ENCODE peak calls at places on chromosomes 6 and 20, in nine cellular contexts. J, Y, B, O, K, H, Q, E and C are unnamed samples.

GRCh38 chr20:62269871-62270270 is 31.6 kb downstream of the OSBPL2 start:
- DNase-seq in O (no peak), B (no peak), K (no peak), E (no peak), Q (no peak), H (no peak), J (no peak), Y (no peak), C (no peak)

GRCh38 chr20:44552039-44552438 is 30.2 kb upstream of the SERINC3 start:
- DNase-seq in E (no peak), Y (no peak), O (no peak), K (no peak), H (no peak), B (no peak), J (no peak), Q (no peak), C (no peak)

GRCh38 chr6:16264785-16265184 is 26.4 kb downstream of the GMPR start:
- DNase-seq in K (no peak), B (no peak), Q (no peak), E (no peak), Y (no peak), H (no peak), O (no peak), J (no peak), C (no peak)

GRCh38 chr6:168116975-168117899 is 38.2 kb upstream of the FRMD1 start:
- DNase-seq in K (no peak), B (no peak), H (no peak), Q (no peak), E (no peak), Y (no peak), O (peak), J (no peak), C (no peak)

GRCh38 chr20:25195962-25196700 is 619 bp downstream of the ENTPD6 start:
- DNase-seq in K (peak), O (no peak), H (peak), J (peak), B (no peak), E (peak), Q (peak), Y (peak), C (peak)

GRCh38 chr6:53984163-53984562 is 127.1 kb upstream of the MLIP start:
- DNase-seq in Q (no peak), B (peak), O (no peak), E (peak), Y (peak), J (peak), K (peak), H (no peak), C (peak)

GRCh38 chr20:42887281-42887680 is 302.4 kb downstream of the PTPRT start:
- DNase-seq in B (no peak), Y (no peak), K (no peak), O (no peak), H (no peak), Q (no peak), E (no peak), J (no peak), C (no peak)

GRCh38 chr6:91860951-91861350 is 1274.1 kb upstream of the MAP3K7 start:
- DNase-seq in H (no peak), Y (peak), J (peak), B (no peak), K (no peak), E (no peak), Q (no peak), O (no peak), C (peak)

GRCh38 chr6:121666809-121667208 is 231.4 kb downstream of the GJA1 start:
- DNase-seq in O (no peak), E (peak), K (peak), Q (no peak), J (peak), Y (peak), H (no peak), B (peak), C (peak)

GRCh38 chr6:1945235-1945832 is 300.1 kb downstream of the GMDS start:
- DNase-seq in O (no peak), H (no peak), Y (no peak), J (no peak), Q (no peak), B (no peak), E (no peak), K (no peak), C (no peak)

GRCh38 chr20:10580700-10581099 is 93.1 kb downstream of the JAG1 start:
- DNase-seq in J (no peak), E (no peak), H (no peak), O (no peak), B (no peak), K (no peak), Y (no peak), Q (no peak), C (peak)

GRCh38 chr6:45970326-45970725 is 45.3 kb downstream of the CLIC5 start:
- DNase-seq in Y (no peak), Q (no peak), E (peak), B (no peak), J (no peak), K (no peak), H (no peak), O (no peak), C (no peak)

GRCh38 chr6:162971346-162971745 is 243.6 kb downstream of the PACRG start:
- DNase-seq in J (no peak), Y (no peak), K (no peak), H (no peak), O (no peak), Q (no peak), E (no peak), B (no peak), C (no peak)

GRCh38 chr6:151111670-151112069 is 128.1 kb upstream of the AKAP12 start:
- DNase-seq in Y (no peak), K (no peak), B (no peak), J (no peak), E (no peak), O (no peak), H (no peak), Q (no peak), C (no peak)

GRCh38 chr6:125940691-125941090 is 15.9 kb upstream of the HINT3 start:
- DNase-seq in E (no peak), K (peak), Q (no peak), Y (no peak), J (no peak), B (no peak), H (no peak), O (no peak), C (peak)

GRCh38 chr6:152984387-152984872 is 1.6 kb upstream of the FBXO5 start:
- DNase-seq in H (no peak), Y (no peak), K (no peak), J (no peak), O (no peak), Q (no peak), E (no peak), B (no peak), C (peak)

GRCh38 chr6:112357801-112358200 is 10.7 kb downstream of the RFPL4B start:
- DNase-seq in J (no peak), Q (no peak), H (no peak), O (no peak), Y (peak), B (peak), E (peak), K (peak), C (peak)

GRCh38 chr20:59832406-59833156 is 100.9 kb downstream of the SYCP2 start:
- DNase-seq in O (no peak), Y (no peak), J (no peak), H (no peak), K (no peak), E (no peak), Q (no peak), B (no peak), C (no peak)

GRCh38 chr6:160348552-160349441 is 619 bp downstream of the SLC22A3 start:
- DNase-seq in B (no peak), Q (peak), J (no peak), E (no peak), K (peak), H (peak), O (no peak), Y (no peak), C (peak)

DNA sequence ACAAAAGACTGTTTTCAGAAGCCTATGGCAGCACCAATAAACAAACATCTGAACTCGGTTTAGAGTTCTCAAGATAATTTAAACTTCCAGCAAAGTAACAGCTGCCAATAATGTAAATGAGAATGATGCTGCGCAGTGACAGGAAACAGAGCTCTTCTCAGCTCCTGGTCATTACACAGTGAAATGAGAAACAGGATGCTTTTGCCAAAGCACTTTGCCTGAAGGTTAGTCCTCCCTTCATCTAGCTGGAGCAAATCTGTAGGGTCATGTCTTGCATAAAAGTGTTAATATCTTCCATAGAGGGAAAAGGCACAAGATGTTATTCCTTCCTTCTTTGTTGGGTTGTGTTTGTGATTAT is 102.7 kb upstream of the BEND6 start:
- DNase-seq in O (no peak), H (no peak), Y (no peak), B (no peak), J (no peak), E (no peak), Q (no peak), K (no peak), C (no peak)
- H3K4me3 ChIP-seq in O (peak), H (no peak), Y (no peak), B (peak), J (peak), E (peak), Q (no peak), K (peak), C (no peak)

GRCh38 chr6:3762852-3763251 is 11.3 kb upstream of the PXDC1 start:
- DNase-seq in H (no peak), Q (no peak), B (no peak), K (no peak), Y (no peak), O (no peak), E (no peak), J (no peak), C (no peak)

GRCh38 chr6:3765415-3765814 is 13.9 kb upstream of the PXDC1 start:
- DNase-seq in J (no peak), B (no peak), Q (no peak), H (no peak), Y (no peak), K (no peak), E (no peak), O (no peak), C (no peak)

GRCh38 chr6:3764516-3765333 is 13.2 kb upstream of the PXDC1 start:
- DNase-seq in O (no peak), J (no peak), Q (no peak), E (no peak), Y (no peak), K (no peak), B (no peak), H (no peak), C (no peak)

GRCh38 chr6:3768502-3768901 is 17.0 kb upstream of the PXDC1 start:
- DNase-seq in Y (no peak), J (no peak), E (no peak), Q (no peak), H (no peak), K (no peak), O (no peak), B (no peak), C (no peak)

DNA sequence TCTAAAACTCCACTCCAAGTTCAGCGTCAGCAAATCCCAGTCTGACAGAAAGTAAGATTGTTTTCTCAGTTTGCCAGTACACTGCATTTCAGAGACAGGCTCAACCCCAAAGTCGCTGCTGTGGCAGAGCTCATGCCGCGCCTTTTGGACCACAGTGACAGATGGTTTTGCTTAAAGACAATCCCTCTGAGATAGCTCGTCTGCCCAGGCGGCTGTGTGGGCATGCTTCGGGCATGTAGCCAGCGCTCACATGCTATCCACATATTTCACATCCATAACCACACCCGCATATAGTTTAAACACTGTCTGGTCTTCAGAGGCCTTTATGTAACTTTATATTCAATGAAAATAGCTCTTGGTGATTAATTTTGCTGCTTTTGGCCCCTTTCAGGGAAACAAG is 14.7 kb upstream of the PXDC1 start:
- DNase-seq in K (peak), J (no peak), Q (no peak), E (peak), H (no peak), B (no peak), O (no peak), Y (no peak), C (peak)
- TF ChIP-seq CTCF in K (no peak), J (no peak), Q (no peak), E (no peak), H (no peak), B (no peak), O (no peak), Y (no peak), C (no peak)

GRCh38 chr6:21023210-21023609 is 489.0 kb downstream of the CDKAL1 start:
- DNase-seq in B (no peak), Y (no peak), E (no peak), O (no peak), H (no peak), J (no peak), K (no peak), Q (no peak), C (peak)
- H3K4me3 ChIP-seq in B (no peak), Y (no peak), E (no peak), O (no peak), H (no peak), J (no peak), K (no peak), Q (no peak), C (no peak)

DNA sequence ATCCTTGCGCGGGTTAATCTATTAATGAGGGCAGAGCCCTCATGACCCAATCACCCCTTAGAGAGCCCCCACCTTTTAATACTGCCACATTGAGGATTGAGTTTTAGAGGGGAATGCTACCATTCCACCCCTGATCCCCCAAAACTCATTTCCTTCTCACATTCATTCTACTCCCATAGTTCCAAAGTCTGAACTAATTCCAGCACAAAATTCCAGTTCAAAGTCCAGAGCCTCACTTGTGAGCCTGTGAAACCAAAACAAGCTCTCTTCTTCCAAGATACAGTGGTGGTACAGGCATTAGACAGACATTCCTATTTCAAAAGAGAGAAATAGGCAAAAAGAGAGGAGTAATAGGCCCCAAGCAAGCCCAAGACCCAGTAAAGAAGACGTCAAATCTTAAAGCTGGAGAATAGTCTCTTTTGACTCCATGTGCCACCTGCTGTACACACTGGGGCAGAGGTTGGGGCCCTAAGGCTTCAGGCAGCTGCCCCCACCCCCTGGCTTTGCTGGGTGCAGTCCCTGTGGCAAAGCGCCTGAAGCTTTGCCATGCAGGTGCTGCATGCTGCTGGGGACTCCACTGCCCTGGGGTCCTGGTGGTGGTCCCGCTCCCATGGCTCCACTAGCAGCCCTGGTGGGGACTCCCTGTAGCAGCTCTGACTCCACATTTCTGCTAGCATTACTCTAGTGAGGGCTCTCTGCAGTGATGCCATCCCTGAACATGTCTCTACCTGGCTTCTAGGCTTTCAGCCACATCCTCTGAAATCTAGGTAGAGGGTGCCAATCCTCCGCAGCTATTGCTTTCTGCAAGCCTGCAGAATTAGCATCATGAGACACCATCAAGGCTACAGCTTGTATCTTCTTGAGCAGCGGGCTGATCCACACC is 41.3 kb downstream of the RSPH3 start:
- DNase-seq in Q (no peak), H (no peak), J (no peak), K (no peak), O (no peak), Y (no peak), E (no peak), B (no peak), C (peak)
- TF ChIP-seq CTCF in Q (no peak), H (no peak), J (no peak), K (no peak), O (no peak), Y (no peak), E (no peak), B (no peak), C (peak)